ENCODE peak calls at places on chromosome 2, in five cellular contexts. F is substantia nigra, E is fibroblast of pulmonary artery, T is AG09319, W is D721Med. I is an unnamed sample.

GRCh38 chr2:9315280-9315847 is 108.0 kb downstream of the ITGB1BP1 start:
- DNase-seq in F (no peak), E (no peak), T (no peak), W (no peak), I (no peak)

GRCh38 chr2:170679607-170680079 is 35.5 kb upstream of the SP5 start:
- DNase-seq in F (no peak), E (no peak), T (no peak), W (no peak), I (no peak)

GRCh38 chr2:236776695-236777251 is 207.1 kb downstream of the ACKR3 start:
- DNase-seq in F (no peak), E (peak; percentile 57), T (peak; percentile 40), W (no peak), I (no peak)

GRCh38 chr2:156339110-156339847 is 6.8 kb upstream of the NR4A2 start:
- DNase-seq in F (no peak), E (peak; percentile 14), T (no peak), W (no peak), I (no peak)

GRCh38 chr2:3670376-3670775 is 12.4 kb downstream of the ALLC start:
- DNase-seq in F (no peak), E (no peak), T (no peak), W (no peak), I (no peak)

GRCh38 chr2:153115141-153115540 is 363.4 kb downstream of the RPRM start:
- DNase-seq in F (no peak), E (no peak), T (no peak), W (no peak), I (no peak)

GRCh38 chr2:30110773-30111172 is 36.0 kb upstream of the YPEL5 start:
- DNase-seq in F (no peak), E (no peak), T (no peak), W (no peak), I (no peak)

GRCh38 chr2:160334028-160334729 is 134.1 kb upstream of the ITGB6 start:
- DNase-seq in F (no peak), E (peak; percentile 90), T (no peak), W (no peak), I (no peak)

GRCh38 chr2:190653231-190653630 is 4.3 kb downstream of the NAB1 start:
- DNase-seq in F (no peak), E (no peak), T (no peak), W (no peak), I (no peak)

GRCh38 chr2:56229397-56230060 is 45.7 kb downstream of the CCDC85A start:
- DNase-seq in F (no peak), E (no peak), T (no peak), W (no peak), I (no peak)

GRCh38 chr2:45069711-45070664 is 60.7 kb upstream of the SIX2 start:
- DNase-seq in F (no peak), E (no peak), T (no peak), W (no peak), I (no peak)

I was measured in nucleus accumbens.